ENCODE peak calls at places on chromosomes 6 and 20, in four cellular contexts. One of them, this sample, is unnamed.

GRCh38 chr6:120230008-120230407 is 880.4 kb upstream of the MAN1A1 start:
- DNase-seq in K562: no peak
- DNase-seq in endothelial cell of umbilical vein: no peak
- DNase-seq in kidney: no peak
- DNase-seq in this sample: no peak

GRCh38 chr6:121652726-121653623 is 217.5 kb downstream of the GJA1 start:
- DNase-seq in K562: no peak
- DNase-seq in endothelial cell of umbilical vein: peak
- DNase-seq in kidney: no peak
- DNase-seq in this sample: peak

GRCh38 chr20:31816221-31816620 is 2.9 kb upstream of the MYLK2 start:
- DNase-seq in K562: no peak
- DNase-seq in endothelial cell of umbilical vein: no peak
- DNase-seq in kidney: no peak
- DNase-seq in this sample: no peak

GRCh38 chr6:27617700-27618689 is 145.1 kb upstream of the ZNF184 start:
- DNase-seq in K562: peak
- DNase-seq in endothelial cell of umbilical vein: peak
- DNase-seq in kidney: no peak
- DNase-seq in this sample: peak

GRCh38 chr6:128465368-128466343 is 54.7 kb downstream of the PTPRK start:
- DNase-seq in K562: no peak
- DNase-seq in endothelial cell of umbilical vein: no peak
- DNase-seq in kidney: no peak
- DNase-seq in this sample: no peak

GRCh38 chr20:45983279-45983743 is 11.3 kb upstream of the ZNF335 start:
- DNase-seq in K562: peak
- DNase-seq in endothelial cell of umbilical vein: no peak
- DNase-seq in kidney: peak
- DNase-seq in this sample: no peak

GRCh38 chr6:75204222-75204958 is 1.5 kb downstream of the COL12A1 start:
- DNase-seq in K562: peak
- DNase-seq in endothelial cell of umbilical vein: peak
- DNase-seq in kidney: peak
- DNase-seq in this sample: peak

GRCh38 chr6:35590622-35591066 is 77.9 kb upstream of the TULP1 start:
- DNase-seq in K562: no peak
- DNase-seq in endothelial cell of umbilical vein: peak
- DNase-seq in kidney: peak
- DNase-seq in this sample: no peak

GRCh38 chr6:118288355-118289124 is 259.6 kb upstream of the PLN start:
- DNase-seq in K562: no peak
- DNase-seq in endothelial cell of umbilical vein: peak
- DNase-seq in kidney: no peak
- DNase-seq in this sample: peak

GRCh38 chr6:132530293-132530974 is 7.6 kb upstream of the TAAR9 start:
- DNase-seq in K562: peak
- DNase-seq in endothelial cell of umbilical vein: peak
- DNase-seq in kidney: no peak
- DNase-seq in this sample: peak

GRCh38 chr6:56727097-56727845 is 84.6 kb upstream of the DST start:
- DNase-seq in K562: no peak
- DNase-seq in endothelial cell of umbilical vein: no peak
- DNase-seq in kidney: no peak
- DNase-seq in this sample: peak

GRCh38 chr6:6820688-6821238 is 232.2 kb downstream of the LY86 start:
- DNase-seq in K562: no peak
- DNase-seq in endothelial cell of umbilical vein: no peak
- DNase-seq in kidney: peak
- DNase-seq in this sample: no peak

GRCh38 chr6:43242908-43243648 is at the start of gene TTBK1:
- DNase-seq in K562: no peak
- DNase-seq in endothelial cell of umbilical vein: no peak
- DNase-seq in kidney: no peak
- DNase-seq in this sample: no peak

GRCh38 chr6:143180860-143181259 is 120.2 kb downstream of the AIG1 start:
- DNase-seq in K562: no peak
- DNase-seq in endothelial cell of umbilical vein: peak
- DNase-seq in kidney: no peak
- DNase-seq in this sample: no peak

GRCh38 chr6:165636015-165636414 is 27.0 kb downstream of the PDE10A start:
- DNase-seq in K562: no peak
- DNase-seq in endothelial cell of umbilical vein: peak
- DNase-seq in kidney: no peak
- DNase-seq in this sample: no peak

GRCh38 chr6:165640767-165641166 is 22.3 kb downstream of the PDE10A start:
- DNase-seq in K562: no peak
- DNase-seq in endothelial cell of umbilical vein: no peak
- DNase-seq in kidney: no peak
- DNase-seq in this sample: no peak

GRCh38 chr6:165636415-165637048 is 26.5 kb downstream of the PDE10A start:
- DNase-seq in K562: no peak
- DNase-seq in endothelial cell of umbilical vein: peak
- DNase-seq in kidney: no peak
- DNase-seq in this sample: peak

GRCh38 chr6:165637591-165637990 is 25.4 kb downstream of the PDE10A start:
- DNase-seq in K562: no peak
- DNase-seq in endothelial cell of umbilical vein: peak
- DNase-seq in kidney: no peak
- DNase-seq in this sample: no peak

GRCh38 chr6:165638530-165638929 is 24.5 kb downstream of the PDE10A start:
- DNase-seq in K562: no peak
- DNase-seq in endothelial cell of umbilical vein: no peak
- DNase-seq in kidney: no peak
- DNase-seq in this sample: no peak
- H3K9ac ChIP-seq in K562: no peak
- H3K9ac ChIP-seq in endothelial cell of umbilical vein: no peak
- H3K9ac ChIP-seq in kidney: no peak
- H3K9ac ChIP-seq in this sample: no peak

GRCh38 chr20:48329676-48330644 is 497.8 kb downstream of the PREX1 start:
- DNase-seq in K562: peak
- DNase-seq in endothelial cell of umbilical vein: peak
- DNase-seq in kidney: no peak
- DNase-seq in this sample: peak
- TF ChIP-seq CTCF in K562: peak
- TF ChIP-seq CTCF in endothelial cell of umbilical vein: peak
- TF ChIP-seq CTCF in kidney: peak
- TF ChIP-seq CTCF in this sample: peak

DNA sequence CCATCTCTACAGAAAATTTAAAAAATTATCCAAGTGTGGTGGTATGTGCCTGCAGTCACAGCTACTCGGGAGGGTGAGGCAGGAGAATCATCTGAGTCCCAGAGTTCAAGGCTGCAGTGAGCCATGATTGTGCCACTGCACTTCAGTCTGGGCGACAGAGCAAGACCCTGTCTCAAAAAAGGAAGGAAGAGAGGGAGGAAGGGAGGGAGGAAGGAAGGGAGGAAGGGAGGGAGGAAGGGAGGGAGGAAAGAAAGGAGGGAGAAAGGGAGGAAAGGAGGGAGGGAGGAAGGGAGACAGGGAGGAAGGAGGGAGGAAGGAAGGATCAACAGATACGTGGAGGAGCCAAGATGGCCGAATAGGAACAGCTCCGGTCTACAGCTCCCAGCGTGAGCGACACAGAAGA is 90.1 kb downstream of the ZNF217 start:
- DNase-seq in K562: no peak
- DNase-seq in endothelial cell of umbilical vein: no peak
- DNase-seq in kidney: no peak
- DNase-seq in this sample: no peak
- H3K9ac ChIP-seq in K562: no peak
- H3K9ac ChIP-seq in endothelial cell of umbilical vein: no peak
- H3K9ac ChIP-seq in kidney: no peak
- H3K9ac ChIP-seq in this sample: no peak

GRCh38 chr20:53939554-53940355 is 130.6 kb downstream of the BCAS1 start:
- DNase-seq in K562: peak
- DNase-seq in endothelial cell of umbilical vein: peak
- DNase-seq in kidney: peak
- DNase-seq in this sample: peak
- TF ChIP-seq CTCF in K562: peak
- TF ChIP-seq CTCF in endothelial cell of umbilical vein: peak
- TF ChIP-seq CTCF in kidney: peak
- TF ChIP-seq CTCF in this sample: peak

GRCh38 chr20:18497603-18498002 is 578 bp upstream of the RBBP9 start:
- DNase-seq in K562: no peak
- DNase-seq in endothelial cell of umbilical vein: no peak
- DNase-seq in kidney: no peak
- DNase-seq in this sample: no peak
- H3K9ac ChIP-seq in K562: no peak
- H3K9ac ChIP-seq in endothelial cell of umbilical vein: no peak
- H3K9ac ChIP-seq in kidney: no peak
- H3K9ac ChIP-seq in this sample: peak

GRCh38 chr20:37777012-37777411 is 83.2 kb downstream of the CTNNBL1 start:
- DNase-seq in K562: no peak
- DNase-seq in endothelial cell of umbilical vein: no peak
- DNase-seq in kidney: no peak
- DNase-seq in this sample: no peak

GRCh38 chr20:37776049-37776448 is 82.2 kb downstream of the CTNNBL1 start:
- DNase-seq in K562: no peak
- DNase-seq in endothelial cell of umbilical vein: no peak
- DNase-seq in kidney: no peak
- DNase-seq in this sample: no peak

GRCh38 chr20:37777556-37777955 is 83.7 kb downstream of the CTNNBL1 start:
- DNase-seq in K562: no peak
- DNase-seq in endothelial cell of umbilical vein: peak
- DNase-seq in kidney: no peak
- DNase-seq in this sample: peak

GRCh38 chr20:37786043-37786442 is 92.2 kb downstream of the CTNNBL1 start:
- DNase-seq in K562: no peak
- DNase-seq in endothelial cell of umbilical vein: no peak
- DNase-seq in kidney: peak
- DNase-seq in this sample: no peak

GRCh38 chr20:37781626-37782025 is 87.8 kb downstream of the CTNNBL1 start:
- DNase-seq in K562: no peak
- DNase-seq in endothelial cell of umbilical vein: no peak
- DNase-seq in kidney: no peak
- DNase-seq in this sample: no peak
- TF ChIP-seq CTCF in K562: no peak
- TF ChIP-seq CTCF in endothelial cell of umbilical vein: no peak
- TF ChIP-seq CTCF in kidney: no peak
- TF ChIP-seq CTCF in this sample: no peak

GRCh38 chr20:21705466-21706344 is at the start of gene PAX1:
- DNase-seq in K562: no peak
- DNase-seq in endothelial cell of umbilical vein: no peak
- DNase-seq in kidney: no peak
- DNase-seq in this sample: no peak
- H3K9ac ChIP-seq in K562: no peak
- H3K9ac ChIP-seq in endothelial cell of umbilical vein: no peak
- H3K9ac ChIP-seq in kidney: no peak
- H3K9ac ChIP-seq in this sample: no peak

This sample was measured in astrocyte.